ENCODE peak calls at places on chromosomes 6 and 20, in four cellular contexts. K is tibial nerve, S is upper lobe of left lung, E is sigmoid colon. U is an unnamed sample.

GRCh38 chr20:36540551-36541211 is 638 bp upstream of the MYL9 start:
- DNase-seq in K (no peak), S (no peak), E (peak; percentile 82), U (peak; percentile 66)

GRCh38 chr6:127201321-127201720 is 65.3 kb upstream of the RNF146 start:
- DNase-seq in K (no peak), S (no peak), E (no peak), U (no peak)

GRCh38 chr6:23245559-23245958 is 676.2 kb downstream of the HDGFL1 start:
- DNase-seq in K (no peak), S (no peak), E (no peak), U (no peak)

GRCh38 chr6:33851959-33852358 is 48.2 kb upstream of the MLN start:
- DNase-seq in K (no peak), S (no peak), E (no peak), U (no peak)

GRCh38 chr6:164359441-164359840 is 944.9 kb downstream of the QKI start:
- DNase-seq in K (no peak), S (no peak), E (no peak), U (no peak)

GRCh38 chr6:54307412-54308036 is 717 bp upstream of the TINAG start:
- DNase-seq in K (no peak), S (no peak), E (no peak), U (no peak)

GRCh38 chr6:57267586-57268293 is 45.6 kb upstream of the RAB23 start:
- DNase-seq in K (peak; percentile 34), S (peak; percentile 39), E (peak; percentile 70), U (peak; percentile 49)

GRCh38 chr20:50913976-50914375 is 17.3 kb downstream of the ADNP start:
- DNase-seq in K (no peak), S (no peak), E (no peak), U (no peak)

GRCh38 chr20:57664476-57664875 is 44.2 kb upstream of the ZBP1 start:
- DNase-seq in K (no peak), S (no peak), E (peak; percentile 57), U (no peak)

GRCh38 chr6:85078071-85078470 is 313.7 kb upstream of the TBX18 start:
- DNase-seq in K (no peak), S (no peak), E (no peak), U (no peak)

GRCh38 chr20:11847827-11848226 is 69.9 kb upstream of the BTBD3 start:
- DNase-seq in K (no peak), S (no peak), E (no peak), U (no peak)

GRCh38 chr6:166415306-166415705 is 32.6 kb upstream of the MPC1 start:
- DNase-seq in K (no peak), S (no peak), E (no peak), U (peak; percentile 3)

GRCh38 chr6:106116125-106116524 is 30.0 kb downstream of the PRDM1 start:
- DNase-seq in K (no peak), S (no peak), E (no peak), U (no peak)

GRCh38 chr6:90663873-90664272 is 77.0 kb upstream of the MAP3K7 start:
- DNase-seq in K (no peak), S (no peak), E (no peak), U (no peak)

GRCh38 chr6:128073389-128073788 is 172.5 kb upstream of the THEMIS start:
- DNase-seq in K (no peak), S (no peak), E (no peak), U (no peak)

GRCh38 chr20:45325367-45325766 is 17.3 kb upstream of the MATN4 start:
- DNase-seq in K (no peak), S (no peak), E (no peak), U (no peak)

GRCh38 chr20:57079016-57080005 is 187.1 kb downstream of the BMP7 start:
- DNase-seq in K (no peak), S (no peak), E (no peak), U (no peak)

GRCh38 chr6:137056121-137056880 is 11.5 kb upstream of the IL20RA start:
- DNase-seq in K (no peak), S (no peak), E (no peak), U (no peak)

GRCh38 chr6:33613146-33613793 is 7.9 kb upstream of the ITPR3 start:
- DNase-seq in K (no peak), S (no peak), E (no peak), U (no peak)

GRCh38 chr6:45653117-45653883 is 275.6 kb upstream of the SUPT3H start:
- DNase-seq in K (no peak), S (no peak), E (no peak), U (no peak)

GRCh38 chr6:1043458-1043836 is 268.5 kb upstream of the FOXQ1 start:
- DNase-seq in K (no peak), S (no peak), E (no peak), U (no peak)

GRCh38 chr6:69973763-69974162 is 107.4 kb downstream of the COL19A1 start:
- DNase-seq in K (no peak), S (no peak), E (no peak), U (no peak)

GRCh38 chr6:33453361-33454008 is 891 bp upstream of the ZBTB9 start:
- DNase-seq in K (no peak), S (no peak), E (no peak), U (no peak)

GRCh38 chr6:39806277-39806676 is 14.1 kb downstream of the DAAM2 start:
- DNase-seq in K (no peak), S (no peak), E (no peak), U (no peak)

GRCh38 chr6:142400495-142400894 is 98.7 kb downstream of the ADGRG6 start:
- DNase-seq in K (no peak), S (no peak), E (no peak), U (no peak)

GRCh38 chr20:57089701-57090144 is 176.7 kb downstream of the BMP7 start:
- DNase-seq in K (peak; percentile 26), S (peak; percentile 62), E (no peak), U (peak; percentile 16)

DNA sequence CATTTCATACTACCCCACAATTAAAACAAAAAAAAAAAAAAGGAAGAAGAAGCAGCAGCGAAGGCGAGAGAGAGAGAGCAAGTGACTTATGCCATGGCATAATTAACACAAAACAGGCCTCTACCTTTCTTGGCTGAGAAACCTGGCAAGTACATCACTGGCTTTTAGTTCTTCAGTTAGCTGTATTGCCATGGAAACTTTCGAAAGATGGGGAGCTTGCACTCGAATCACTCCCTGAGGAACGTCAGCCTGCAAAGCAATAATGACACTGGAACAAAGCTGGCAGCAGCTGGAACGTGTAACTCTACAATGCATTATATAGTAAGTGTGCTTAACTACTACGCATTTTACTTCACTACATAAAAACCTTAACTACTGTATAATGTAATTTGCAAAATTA is 126.1 kb downstream of the ARHGAP18 start:
- DNase-seq in K (no peak), S (no peak), E (no peak), U (no peak)
- TF ChIP-seq EP300 in K (no peak), S (no peak), E (no peak), U (no peak)

GRCh38 chr6:29976253-29976587 is 33.9 kb downstream of the HLA-A start:
- DNase-seq in K (no peak), S (no peak), E (no peak), U (no peak)
- H3K4me3 ChIP-seq in K (peak overlapping the region; percentile 20), S (no peak overlapping the region), E (peak overlapping the region; percentile 26), U (peak overlapping the region; percentile 43)

GRCh38 chr6:97885230-97885772 is 602.3 kb upstream of the MMS22L start:
- DNase-seq in K (no peak), S (no peak), E (no peak), U (no peak)

GRCh38 chr6:97885844-97886243 is 602.8 kb upstream of the MMS22L start:
- DNase-seq in K (no peak), S (no peak), E (no peak), U (no peak)

DNA sequence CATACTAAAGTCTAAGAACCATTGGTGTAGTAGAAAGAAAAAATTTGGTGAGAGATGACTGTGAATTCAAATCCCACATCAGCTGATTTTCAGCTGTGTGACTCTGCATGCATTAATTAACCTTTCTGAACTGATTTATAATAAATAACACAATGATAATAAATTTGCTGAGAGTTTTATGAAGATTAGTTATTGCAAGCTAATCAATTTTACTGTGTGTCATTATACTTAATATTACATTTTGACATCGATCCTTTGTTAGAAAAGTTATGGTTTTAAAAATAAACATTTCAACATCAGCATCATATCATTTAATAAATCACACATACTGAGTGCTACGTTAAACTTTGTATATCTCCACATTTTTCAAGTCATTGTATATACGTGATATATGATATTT is 599.7 kb upstream of the MMS22L start:
- DNase-seq in K (no peak), S (no peak), E (no peak), U (no peak)
- H3K27ac ChIP-seq in K (no peak overlapping the region), S (no peak overlapping the region), E (no peak overlapping the region), U (no peak overlapping the region)

GRCh38 chr6:144185133-144185836 is 35.0 kb downstream of the STX11 start:
- DNase-seq in K (no peak), S (no peak), E (no peak), U (no peak)
- TF ChIP-seq EP300 in K (no peak), S (no peak), E (no peak), U (no peak)

DNA sequence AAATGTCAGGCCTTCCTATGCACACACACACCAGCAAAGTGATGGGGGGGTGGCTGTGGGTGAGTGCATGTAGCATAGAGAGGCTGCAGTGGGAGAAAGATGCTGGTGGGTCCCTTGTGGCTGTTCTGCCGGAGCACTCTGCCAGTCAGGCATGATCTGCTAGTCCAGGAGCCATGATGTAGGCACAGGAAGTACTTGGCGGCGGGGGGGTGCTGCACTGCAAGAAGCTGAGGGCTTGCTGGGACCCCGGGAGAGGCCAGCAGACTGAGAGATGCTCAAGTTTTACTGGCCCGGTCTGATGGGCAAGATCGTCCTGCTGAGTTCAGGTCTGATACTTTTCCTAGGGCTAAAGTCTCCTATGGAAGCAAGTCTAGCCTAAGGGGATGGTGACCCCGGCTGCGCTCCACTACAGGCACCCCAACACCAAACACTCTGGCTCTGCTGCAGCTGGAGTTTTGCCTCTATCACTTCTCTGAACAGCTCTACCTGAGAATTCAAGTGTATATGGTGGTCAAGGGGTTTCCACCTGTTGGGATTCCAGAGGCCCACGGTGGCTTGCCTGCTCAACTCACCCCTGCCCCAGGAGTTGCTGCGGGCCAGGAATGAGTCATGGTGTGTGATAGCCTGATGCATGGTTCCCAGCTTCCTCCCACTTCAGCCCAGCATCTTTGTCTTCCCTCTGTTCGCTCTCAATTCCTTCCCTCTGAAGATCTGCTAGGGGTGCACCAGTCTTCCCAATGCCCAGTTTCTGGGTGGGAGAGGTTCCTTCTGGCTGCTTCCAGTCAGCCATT is 971.8 kb upstream of the ADGRB3 start:
- DNase-seq in K (no peak), S (no peak), E (peak; percentile 59), U (no peak)
- H3K4me3 ChIP-seq in K (no peak overlapping the region), S (no peak overlapping the region), E (no peak overlapping the region), U (no peak overlapping the region)

GRCh38 chr20:2139736-2140135 is 38.1 kb downstream of the STK35 start:
- DNase-seq in K (no peak), S (no peak), E (no peak), U (no peak)
- H3K27ac ChIP-seq in K (no peak overlapping the region), S (no peak overlapping the region), E (peak overlapping the region; percentile 58), U (no peak overlapping the region)

DNA sequence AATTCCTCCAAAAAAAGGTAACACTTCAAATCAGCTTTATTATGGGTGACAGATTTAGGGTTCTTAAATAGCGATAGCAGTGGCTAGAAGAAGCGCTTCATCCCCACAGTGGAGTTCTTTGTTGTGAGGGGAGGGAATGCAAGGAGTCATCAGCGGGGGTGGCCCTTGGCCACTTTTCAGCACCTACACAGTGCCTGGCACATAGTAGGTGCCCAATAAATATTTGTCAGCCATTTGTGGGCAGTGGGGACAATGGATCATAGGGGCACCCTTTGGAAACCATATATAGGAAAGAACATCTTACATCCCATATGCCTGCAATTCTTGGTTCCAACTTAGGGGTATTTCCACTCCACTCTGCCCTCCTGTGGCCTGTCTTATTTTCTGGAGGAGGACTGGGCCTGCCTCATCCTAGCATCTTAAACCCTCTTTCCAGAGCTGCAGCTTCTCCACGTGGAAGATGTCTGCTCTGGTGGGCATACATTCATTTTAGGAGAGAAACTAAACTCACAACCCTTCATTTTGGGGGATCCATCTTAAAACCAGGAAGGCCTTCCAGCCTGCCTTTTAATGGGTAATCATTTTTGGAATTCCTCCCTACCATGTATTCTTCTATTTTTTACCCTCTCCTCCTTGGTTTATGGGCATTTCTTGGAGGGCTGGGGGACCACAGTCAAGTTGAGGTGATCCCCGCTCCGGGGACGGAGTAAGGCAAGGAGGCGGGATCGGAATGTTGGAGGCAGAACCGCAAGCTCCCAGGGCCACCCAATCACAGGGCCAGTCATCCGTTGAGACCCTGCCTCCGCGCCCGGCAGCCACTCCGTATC is 2.6 kb upstream of the GPSM3 start:
- DNase-seq in K (no peak), S (no peak), E (no peak), U (no peak)
- TF ChIP-seq EP300 in K (no peak), S (no peak), E (no peak), U (no peak)

U was measured in ovary.